ENCODE peak calls at places on chromosome 7, in eight cellular contexts. H is CD4-positive, alpha-beta T cell; W is psoas muscle; M is CD8-positive, alpha-beta memory T cell; E is upper lobe of right lung; V is PC-3; I is SJCRH30; N is endodermal cell. Z is an unnamed sample.
A peak's percentile ranks its signal among the peaks of the same experiment; 100 is the strongest.

GRCh38 chr7:101494602-101495329 is 132.1 kb downstream of the COL26A1 start:
- DNase-seq in H (no peak), W (peak; percentile 17), M (no peak), E (no peak), V (no peak), I (no peak), N (peak; percentile 84), Z (no peak)

GRCh38 chr7:26127411-26127810 is 24.6 kb upstream of the NFE2L3 start:
- DNase-seq in H (no peak), W (no peak), M (no peak), E (no peak), V (no peak), I (no peak), N (no peak), Z (no peak)

GRCh38 chr7:128407751-128408708 is 1.8 kb downstream of the IMPDH1 start:
- DNase-seq in H (no peak), W (no peak), M (no peak), E (no peak), V (no peak), I (no peak), N (no peak), Z (peak; percentile 94)

GRCh38 chr7:50142421-50143113 is 49.5 kb upstream of the ZPBP start:
- DNase-seq in H (no peak), W (no peak), M (peak; percentile 15), E (no peak), V (peak; percentile 59), I (no peak), N (no peak), Z (no peak)

GRCh38 chr7:105036217-105037168 is 22.5 kb downstream of the KMT2E start:
- DNase-seq in H (no peak), W (no peak), M (no peak), E (no peak), V (no peak), I (no peak), N (no peak), Z (peak; percentile 83)

GRCh38 chr7:1997537-1998076 is 235.1 kb downstream of the MAD1L1 start:
- DNase-seq in H (no peak), W (no peak), M (no peak), E (no peak), V (no peak), I (no peak), N (no peak), Z (no peak)

GRCh38 chr7:95324396-95324795 is at the start of gene PON1:
- DNase-seq in H (peak; percentile 9), W (no peak), M (peak; percentile 15), E (no peak), V (no peak), I (no peak), N (peak; percentile 83), Z (no peak)

GRCh38 chr7:137026176-137026500 is 157.7 kb downstream of the CHRM2 start:
- DNase-seq in H (no peak), W (no peak), M (no peak), E (no peak), V (no peak), I (no peak), N (no peak), Z (no peak)

GRCh38 chr7:106059556-106059955 is 52.6 kb downstream of the SYPL1 start:
- DNase-seq in H (no peak), W (no peak), M (no peak), E (no peak), V (no peak), I (no peak), N (no peak), Z (no peak)

GRCh38 chr7:131363719-131364118 is 36.0 kb downstream of the MKLN1 start:
- DNase-seq in H (no peak), W (no peak), M (no peak), E (no peak), V (no peak), I (no peak), N (no peak), Z (no peak)

GRCh38 chr7:45185864-45186250 is 28.3 kb downstream of the RAMP3 start:
- DNase-seq in H (no peak), W (no peak), M (no peak), E (no peak), V (no peak), I (no peak), N (no peak), Z (no peak)

GRCh38 chr7:22572937-22573336 is 72.9 kb upstream of the STEAP1B start:
- DNase-seq in H (no peak), W (no peak), M (no peak), E (no peak), V (peak; percentile 98), I (no peak), N (no peak), Z (no peak)

GRCh38 chr7:106723398-106723797 is 62.4 kb upstream of the CCDC71L start:
- DNase-seq in H (no peak), W (no peak), M (no peak), E (no peak), V (no peak), I (no peak), N (no peak), Z (no peak)

GRCh38 chr7:131057015-131057518 is 270.6 kb upstream of the MKLN1 start:
- DNase-seq in H (no peak), W (no peak), M (no peak), E (no peak), V (no peak), I (no peak), N (no peak), Z (no peak)

GRCh38 chr7:41592794-41593193 is 110.1 kb downstream of the INHBA start:
- DNase-seq in H (no peak), W (no peak), M (no peak), E (no peak), V (no peak), I (no peak), N (no peak), Z (no peak)

GRCh38 chr7:157430721-157431120 is 93.9 kb downstream of the DNAJB6 start:
- DNase-seq in H (no peak), W (peak; percentile 17), M (no peak), E (no peak), V (no peak), I (no peak), N (no peak), Z (no peak)

GRCh38 chr7:151316896-151317295 is 24.7 kb upstream of the NUB1 start:
- DNase-seq in H (no peak), W (no peak), M (no peak), E (no peak), V (no peak), I (no peak), N (no peak), Z (no peak)

GRCh38 chr7:44307301-44307900 is 18.0 kb downstream of the CAMK2B start:
- DNase-seq in H (no peak), W (peak; percentile 67), M (no peak), E (peak; percentile 43), V (peak; percentile 71), I (peak; percentile 31), N (peak; percentile 76), Z (peak; percentile 70)

GRCh38 chr7:111137296-111138195 is 46.6 kb downstream of the LRRN3 start:
- DNase-seq in H (no peak), W (no peak), M (peak; percentile 5), E (peak; percentile 45), V (no peak), I (peak; percentile 67), N (no peak), Z (no peak)

GRCh38 chr7:46208635-46209525 is 287.8 kb upstream of the IGFBP3 start:
- DNase-seq in H (no peak), W (no peak), M (no peak), E (no peak), V (no peak), I (no peak), N (no peak), Z (no peak)
- H3K27ac ChIP-seq in H (no peak overlapping the region), W (no peak overlapping the region), M (no peak overlapping the region), E (no peak overlapping the region), V (no peak overlapping the region), I (no peak overlapping the region), N (no peak overlapping the region), Z (no peak overlapping the region)

GRCh38 chr7:70356975-70357374 is 758.7 kb downstream of the AUTS2 start:
- DNase-seq in H (no peak), W (no peak), M (no peak), E (no peak), V (no peak), I (no peak), N (no peak), Z (no peak)
- H3K27ac ChIP-seq in H (no peak overlapping the region), W (no peak overlapping the region), M (no peak overlapping the region), E (no peak overlapping the region), V (no peak overlapping the region), I (no peak overlapping the region), N (no peak overlapping the region), Z (no peak overlapping the region)

GRCh38 chr7:43294080-43294630 is 181.7 kb downstream of the HECW1 start:
- DNase-seq in H (no peak), W (no peak), M (no peak), E (no peak), V (peak; percentile 84), I (no peak), N (peak; percentile 88), Z (no peak)

GRCh38 chr7:43298617-43299016 is 186.2 kb downstream of the HECW1 start:
- DNase-seq in H (no peak), W (no peak), M (no peak), E (no peak), V (no peak), I (no peak), N (no peak), Z (no peak)

GRCh38 chr7:43292384-43292783 is 179.9 kb downstream of the HECW1 start:
- DNase-seq in H (no peak), W (no peak), M (no peak), E (no peak), V (no peak), I (no peak), N (peak; percentile 61), Z (no peak)

GRCh38 chr7:43296306-43296705 is 183.9 kb downstream of the HECW1 start:
- DNase-seq in H (no peak), W (peak; percentile 56), M (no peak), E (no peak), V (no peak), I (peak; percentile 32), N (peak; percentile 54), Z (no peak)

GRCh38 chr7:43295429-43295828 is 183.0 kb downstream of the HECW1 start:
- DNase-seq in H (no peak), W (no peak), M (no peak), E (no peak), V (no peak), I (no peak), N (peak; percentile 79), Z (no peak)
- H3K27ac ChIP-seq in H (no peak overlapping the region), W (no peak overlapping the region), M (no peak overlapping the region), E (no peak overlapping the region), V (no peak overlapping the region), I (no peak overlapping the region), N (no peak overlapping the region), Z (no peak overlapping the region)

DNA sequence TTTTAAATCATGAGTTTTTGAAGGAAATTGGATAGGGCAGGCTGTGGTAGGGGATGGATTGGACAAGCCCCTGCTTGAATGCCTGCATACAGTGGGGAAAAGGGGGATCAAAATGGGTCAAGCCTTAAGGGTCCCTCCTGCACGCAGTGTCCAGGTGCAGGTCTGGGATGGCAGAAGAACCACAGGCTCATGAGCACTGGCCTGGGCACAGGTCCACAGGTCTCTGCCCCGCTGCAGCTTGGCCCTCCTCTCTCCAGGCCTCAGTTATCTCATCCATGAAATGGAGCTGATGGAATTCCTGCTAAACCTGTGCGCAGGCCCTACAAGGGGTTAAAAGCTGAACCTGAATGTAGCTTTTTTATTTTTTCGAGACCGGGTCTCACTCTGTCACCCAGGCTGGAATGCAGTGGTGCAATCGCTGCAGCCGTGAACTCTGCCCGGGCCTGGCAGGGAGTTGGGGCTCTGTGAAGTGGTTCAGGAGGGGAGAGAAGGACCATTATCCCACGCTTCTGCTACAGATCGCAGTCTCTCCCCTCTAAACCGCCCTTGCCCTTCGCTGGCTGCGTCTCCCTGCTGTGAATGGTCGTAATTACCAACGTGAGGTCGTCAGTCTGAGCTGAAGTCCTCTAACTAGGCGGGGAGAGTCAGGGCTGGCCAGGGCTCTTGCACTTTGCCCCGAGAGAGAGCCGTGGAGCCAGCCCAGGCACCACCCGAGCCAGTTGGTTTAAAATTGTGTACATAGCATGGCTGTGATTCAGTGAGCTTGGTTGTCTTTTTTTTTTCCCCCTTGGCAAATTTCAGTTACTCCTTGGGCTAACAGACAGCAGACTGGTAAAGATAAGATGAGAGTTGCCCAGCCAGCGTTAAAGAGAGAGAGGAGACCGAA is 77.5 kb upstream of the GTF2I start:
- DNase-seq in H (no peak), W (no peak), M (no peak), E (peak; percentile 83), V (peak; percentile 42), I (no peak), N (peak; percentile 58), Z (no peak)
- H3K27ac ChIP-seq in H (no peak overlapping the region), W (no peak overlapping the region), M (no peak overlapping the region), E (peak overlapping the region; percentile 65), V (peak overlapping the region; percentile 37), I (no peak overlapping the region), N (peak overlapping the region; percentile 36), Z (no peak overlapping the region)